ENCODE peak calls at places on chromosomes 13 and 19, in nine cellular contexts. B, Q, W, G, J, I, F, P and X are unnamed samples. For H3K4me1 and H3K27me3, the result is how much of the 10 kb centered on the place peaks cover.

GRCh38 chr19:2338055-2338615 is 9.7 kb downstream of the SPPL2B start:
- DNase-seq in G (no peak), F (no peak), Q (no peak), B (no peak), W (no peak), J (no peak), P (no peak), I (no peak), X (no peak)

GRCh38 chr13:52450012-52450792 is at the start of gene VPS36:
- DNase-seq in P (peak), G (peak), W (peak), I (peak), B (peak), J (peak), F (peak), Q (peak), X (peak)

GRCh38 chr13:24627864-24628418 is 52.3 kb upstream of the ATP12A start:
- DNase-seq in Q (no peak), F (no peak), I (no peak), W (no peak), P (no peak), B (no peak), J (no peak), G (no peak), X (no peak)

GRCh38 chr19:15129856-15130580 is 22.8 kb downstream of the SYDE1 start:
- DNase-seq in B (no peak), I (no peak), J (no peak), Q (no peak), F (no peak), P (no peak), G (peak), W (no peak), X (peak)

GRCh38 chr13:79741006-79741405 is 260.1 kb downstream of the NDFIP2 start:
- DNase-seq in W (no peak), P (no peak), J (no peak), G (no peak), F (no peak), Q (peak), I (no peak), B (peak), X (peak)

GRCh38 chr19:45492627-45493470 is 4.0 kb downstream of the RTN2 start:
- DNase-seq in P (no peak), G (peak), J (peak), B (peak), F (no peak), I (no peak), W (no peak), Q (peak), X (peak)

GRCh38 chr13:59277106-59277505 is 886.6 kb downstream of the DIAPH3 start:
- DNase-seq in Q (no peak), G (no peak), W (no peak), J (no peak), B (no peak), I (no peak), P (no peak), F (no peak), X (no peak)

GRCh38 chr13:99654076-99654475 is 152.8 kb downstream of the TM9SF2 start:
- DNase-seq in Q (no peak), G (no peak), P (no peak), F (no peak), I (no peak), B (no peak), J (no peak), W (no peak), X (no peak)

GRCh38 chr19:10603084-10603872 is 16.2 kb upstream of the AP1M2 start:
- DNase-seq in Q (no peak), P (peak), F (peak), J (peak), G (peak), I (peak), W (no peak), B (no peak), X (no peak)

GRCh38 chr13:29067306-29067945 is 247.3 kb downstream of the MTUS2 start:
- DNase-seq in J (no peak), Q (no peak), B (no peak), I (no peak), P (no peak), W (no peak), G (no peak), F (no peak), X (no peak)

GRCh38 chr19:56905616-56906015 is 65.1 kb upstream of the PEG3 start:
- DNase-seq in B (no peak), Q (no peak), I (no peak), F (no peak), W (no peak), J (no peak), G (no peak), P (no peak), X (no peak)

GRCh38 chr13:43083750-43084149 is 60.4 kb downstream of the DNAJC15 start:
- DNase-seq in B (no peak), W (no peak), Q (no peak), J (no peak), I (no peak), P (no peak), F (no peak), G (no peak), X (no peak)

GRCh38 chr13:43089912-43090498 is 66.6 kb downstream of the DNAJC15 start:
- DNase-seq in J (no peak), G (no peak), Q (no peak), W (no peak), B (no peak), P (no peak), F (no peak), I (no peak), X (no peak)

GRCh38 chr13:43085545-43085944 is 62.2 kb downstream of the DNAJC15 start:
- DNase-seq in G (no peak), I (no peak), W (no peak), Q (peak), F (no peak), P (no peak), J (no peak), B (peak), X (no peak)

DNA sequence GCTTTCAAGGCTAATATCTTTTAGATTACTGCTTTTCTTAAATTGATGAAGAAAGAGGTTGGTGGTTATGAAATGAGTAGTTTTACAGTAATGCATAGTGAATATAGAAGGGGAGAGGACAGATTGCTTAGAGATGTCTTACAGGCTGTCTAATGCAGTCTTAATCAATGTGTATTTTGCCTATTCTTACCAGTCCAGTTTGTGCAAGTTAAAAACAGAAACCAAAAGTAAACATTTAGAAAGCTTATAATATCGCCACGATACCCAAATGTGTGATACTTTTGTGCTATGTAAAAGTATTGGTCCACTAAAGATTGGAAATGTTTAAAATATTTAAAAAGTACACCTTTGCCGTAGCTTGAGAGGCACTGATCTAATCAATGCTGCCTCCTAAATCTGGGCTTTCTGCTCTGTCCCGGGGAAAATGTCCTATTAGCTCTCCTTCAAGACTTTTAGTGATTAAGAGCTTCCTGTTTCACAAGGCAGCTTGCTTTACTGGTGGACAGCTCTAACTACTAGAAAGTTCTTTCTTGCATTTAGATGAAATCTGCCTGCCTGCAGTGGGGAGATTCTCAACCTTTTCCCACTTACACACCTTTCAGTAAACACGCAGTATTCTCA is 64.7 kb downstream of the DNAJC15 start:
- DNase-seq in J (no peak), G (no peak), Q (peak), W (no peak), I (no peak), F (no peak), P (no peak), B (peak), X (no peak)
- H3K4me3 ChIP-seq in J (no peak), G (peak), Q (peak), W (no peak), I (peak), F (no peak), P (peak), B (peak), X (no peak)

DNA sequence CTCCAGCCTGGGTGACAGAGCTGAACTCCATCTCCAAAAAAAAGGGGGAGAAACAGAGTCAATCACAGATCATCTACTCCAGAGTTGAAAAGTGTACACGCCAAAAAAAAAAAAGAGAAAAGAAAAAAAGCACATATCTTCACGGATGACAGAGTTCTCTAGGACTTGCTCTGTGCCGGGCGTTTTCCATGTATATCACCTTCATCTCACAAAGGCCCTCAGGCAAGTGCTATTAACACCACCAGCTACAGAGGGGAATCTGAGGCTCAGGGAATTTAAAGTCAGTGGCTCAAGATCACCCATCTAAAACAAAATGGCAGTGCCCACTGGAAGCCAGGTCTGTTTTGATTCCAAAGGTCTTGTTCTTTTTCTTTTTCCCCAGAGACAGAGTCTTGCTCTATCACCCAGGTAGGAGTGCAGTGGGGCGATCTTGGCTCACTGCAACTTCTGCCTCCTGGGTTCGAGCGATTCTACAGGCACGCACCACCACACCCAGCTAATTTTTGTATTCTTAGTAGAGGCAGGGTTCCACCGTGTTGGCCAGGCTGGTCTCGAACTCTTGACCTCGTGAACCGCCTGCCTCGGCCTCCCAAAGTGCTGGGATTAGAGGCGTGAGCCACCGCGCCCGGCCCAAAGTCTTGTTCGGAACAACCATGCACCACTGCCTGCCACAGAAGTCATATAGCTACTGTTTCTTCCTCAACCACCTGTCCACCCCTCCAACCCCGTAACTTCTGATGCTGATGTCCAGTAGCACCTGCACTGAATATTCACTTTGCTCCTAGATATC is 42.2 kb downstream of the SAE1 start:
- DNase-seq in J (no peak), F (no peak), G (no peak), Q (no peak), I (no peak), B (no peak), W (no peak), P (no peak), X (no peak)
- H3K4me1 ChIP-seq in J (under half), F (under half), G (under half), Q (under half), I (under half), B (under half), W (under half), P (under half), X (under half)

GRCh38 chr19:35863018-35863417 is 5.4 kb upstream of the APLP1 start:
- DNase-seq in J (no peak), P (no peak), W (no peak), I (no peak), F (no peak), B (no peak), G (no peak), Q (no peak), X (no peak)
- H3K27me3 ChIP-seq in J (under half), P (under half), W (under half), I (under half), F (under half), B (under half), G (under half), Q (half or more), X (under half)

DNA sequence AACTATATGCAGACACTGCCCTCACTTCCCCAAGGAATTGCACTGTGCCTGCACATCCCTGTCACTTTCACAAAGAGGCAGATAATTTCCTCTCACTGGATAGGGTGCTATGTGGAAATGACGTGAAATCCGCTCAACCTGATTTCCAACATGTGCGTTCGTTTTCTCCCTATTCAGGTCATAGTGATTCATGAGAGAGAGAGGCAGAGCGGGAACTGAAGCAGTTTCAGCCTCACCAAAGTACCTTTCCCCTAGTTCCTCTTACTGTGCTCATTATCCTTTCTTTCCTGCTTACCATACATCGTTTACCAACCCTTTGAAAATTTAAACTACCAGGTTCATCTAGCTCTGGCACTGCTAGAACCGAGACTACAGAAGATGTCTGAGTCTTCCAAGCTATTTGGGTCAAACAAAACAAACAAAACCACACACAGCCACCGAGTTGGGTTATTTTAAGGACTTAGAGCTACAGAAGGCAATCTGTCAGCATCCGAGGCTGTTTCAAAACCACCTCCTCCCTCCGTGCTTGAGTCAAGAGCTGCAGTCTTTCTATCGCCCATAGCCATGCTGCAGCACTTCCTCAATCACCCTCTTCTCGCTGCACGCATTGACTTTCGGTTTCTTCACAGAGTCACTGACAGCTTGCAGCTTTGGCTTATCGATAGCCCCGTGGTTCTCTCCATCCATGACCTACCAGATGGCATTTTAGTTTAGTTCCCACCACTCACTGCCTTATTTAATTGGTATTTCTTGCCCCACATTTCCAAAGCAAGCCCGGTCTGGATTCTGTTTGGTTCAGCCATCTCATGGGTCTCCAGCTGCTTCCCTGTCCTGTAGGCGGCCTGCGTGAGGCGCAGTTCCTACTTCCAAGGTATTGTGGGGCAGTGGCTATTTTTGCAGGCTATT is 1395.8 kb downstream of the EFNB2 start:
- DNase-seq in F (peak), Q (peak), G (peak), I (peak), J (no peak), W (no peak), B (no peak), P (peak), X (peak)
- H3K4me3 ChIP-seq in F (peak), Q (peak), G (peak), I (peak), J (no peak), W (no peak), B (no peak), P (peak), X (peak)

GRCh38 chr13:94309997-94310842 is 169.3 kb downstream of the DCT start:
- DNase-seq in I (no peak), B (peak), F (no peak), J (no peak), Q (peak), P (no peak), G (no peak), W (no peak), X (no peak)
- H3K4me1 ChIP-seq in I (under half), B (under half), F (under half), J (under half), Q (under half), P (under half), G (under half), W (under half), X (under half)

DNA sequence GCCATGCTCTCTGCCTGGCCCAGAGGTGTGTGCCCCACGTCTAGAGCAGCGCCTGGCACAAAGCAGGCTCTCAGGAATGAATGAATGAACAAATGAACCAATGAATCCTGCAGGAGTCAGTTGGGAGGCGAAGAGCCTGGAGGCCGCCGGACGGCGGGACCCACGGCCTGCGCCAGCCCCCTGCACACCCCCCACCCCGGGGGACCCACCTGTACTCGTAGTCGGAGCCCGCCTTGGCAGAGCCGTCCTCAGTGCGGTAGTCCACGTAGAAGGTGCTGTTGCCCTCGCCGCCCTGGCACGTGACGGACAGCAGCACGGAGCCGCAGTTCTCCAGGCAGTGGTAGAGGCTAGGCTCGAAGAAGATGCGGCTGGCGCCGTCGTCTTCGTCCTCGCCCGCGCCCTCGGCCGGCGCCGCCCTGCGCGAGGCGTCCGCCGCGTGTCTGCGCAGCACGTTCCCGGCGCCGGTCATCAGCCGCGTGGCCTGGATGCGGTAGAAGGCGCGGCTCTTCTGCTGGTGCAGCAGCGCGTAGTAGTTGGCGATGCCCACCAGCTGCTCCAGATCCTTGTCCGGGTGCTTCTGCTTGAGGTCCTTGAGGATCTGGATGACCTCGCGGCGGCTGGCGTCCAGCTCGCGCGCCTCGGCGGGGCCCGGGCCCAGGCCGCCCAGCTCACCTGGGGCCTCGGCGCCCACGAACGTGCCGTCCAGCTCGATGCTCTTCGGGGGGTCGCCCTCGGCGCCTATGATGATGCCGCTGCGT is 14.8 kb downstream of the SLC8A2 start:
- DNase-seq in Q (no peak), F (no peak), J (no peak), B (peak), G (no peak), I (no peak), W (no peak), P (no peak), X (no peak)
- H3K27me3 ChIP-seq in Q (half or more), F (under half), J (under half), B (half or more), G (under half), I (under half), W (under half), P (under half), X (under half)

GRCh38 chr13:77009011-77009410 is 17.1 kb downstream of the CLN5 start:
- DNase-seq in B (no peak), G (no peak), I (no peak), J (no peak), F (no peak), W (no peak), P (no peak), Q (peak), X (no peak)
- H3K4me3 ChIP-seq in B (no peak), G (no peak), I (no peak), J (no peak), F (no peak), W (no peak), P (no peak), Q (no peak), X (no peak)

DNA sequence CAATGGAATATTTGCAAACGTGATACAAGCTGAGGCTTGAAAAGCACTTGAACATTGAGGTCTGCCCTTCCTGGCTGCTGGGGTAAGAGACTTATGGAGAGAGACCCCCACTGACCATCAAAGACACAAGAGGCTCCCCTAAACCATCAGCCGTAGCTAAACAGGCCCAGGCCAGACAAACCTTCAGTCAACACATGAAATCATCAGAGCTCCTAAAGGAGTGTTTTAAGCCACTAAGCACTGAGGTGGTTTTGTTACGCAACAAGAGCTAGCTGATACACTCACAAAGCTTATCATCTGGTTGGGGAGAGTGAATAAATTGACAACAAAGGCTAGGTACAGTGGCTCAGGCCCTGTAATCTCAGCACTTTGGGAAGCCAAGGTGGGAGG is 110.4 kb downstream of the ZNF557 start:
- DNase-seq in I (no peak), F (no peak), G (no peak), Q (no peak), B (no peak), W (no peak), J (no peak), P (no peak), X (no peak)
- H3K4me1 ChIP-seq in I (under half), F (under half), G (under half), Q (under half), B (under half), W (under half), J (under half), P (under half), X (under half)

GRCh38 chr19:5434351-5434917 is 20.8 kb upstream of the ZNRF4 start:
- DNase-seq in W (no peak), Q (no peak), F (no peak), I (no peak), J (no peak), P (no peak), G (no peak), B (peak), X (no peak)

GRCh38 chr19:5435642-5436017 is 19.6 kb upstream of the ZNRF4 start:
- DNase-seq in F (no peak), W (no peak), Q (no peak), P (no peak), J (no peak), G (no peak), B (peak), I (no peak), X (no peak)

GRCh38 chr19:5434970-5435641 is 20.1 kb upstream of the ZNRF4 start:
- DNase-seq in G (no peak), F (no peak), Q (peak), J (no peak), W (no peak), P (no peak), B (peak), I (no peak), X (no peak)

GRCh38 chr19:5436948-5437306 is 18.3 kb upstream of the ZNRF4 start:
- DNase-seq in Q (no peak), W (no peak), I (no peak), F (no peak), J (no peak), P (no peak), B (no peak), G (no peak), X (no peak)

DNA sequence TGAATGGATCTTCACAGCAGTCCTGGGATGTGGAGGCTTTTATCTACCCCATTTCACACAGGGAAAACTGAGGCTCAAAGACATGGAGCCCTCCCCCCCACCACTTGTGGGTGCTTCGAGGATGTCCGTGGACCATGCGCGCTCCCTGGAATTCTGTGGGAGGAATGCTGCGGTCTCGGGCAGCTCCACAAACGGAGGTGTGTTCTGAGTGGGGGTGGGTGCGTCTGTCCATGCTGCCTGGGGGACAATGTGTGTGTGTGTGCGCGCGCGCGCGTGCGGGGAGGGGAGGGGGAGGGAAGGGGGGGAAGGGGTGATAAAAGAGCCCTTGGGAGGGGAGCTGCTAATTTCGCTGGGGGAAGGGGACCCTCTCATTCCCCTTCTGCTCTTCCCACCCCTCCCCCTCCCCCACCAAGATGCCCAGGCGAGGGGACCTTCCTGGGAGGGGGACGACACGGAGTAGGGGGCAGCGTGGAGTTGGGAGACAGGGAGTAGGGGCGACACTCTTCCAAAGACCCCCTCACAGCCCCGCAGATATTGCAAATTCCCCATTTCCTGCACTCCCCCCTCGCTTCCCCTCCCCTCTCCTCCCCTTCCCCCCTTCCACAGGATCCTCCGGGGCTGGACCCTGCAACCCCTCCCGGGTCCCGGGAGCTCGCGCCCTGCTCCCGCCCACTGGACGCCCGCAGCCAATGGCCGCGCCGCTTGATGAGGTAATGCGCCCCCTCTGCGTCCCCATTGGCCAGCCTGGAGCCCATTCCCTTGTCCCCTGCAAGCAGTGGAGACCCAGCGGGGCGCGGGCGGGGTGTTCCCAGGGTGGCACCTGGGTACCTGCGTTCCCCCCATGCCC is 18.9 kb upstream of the ZNRF4 start:
- DNase-seq in J (peak), Q (peak), I (no peak), F (no peak), G (no peak), B (peak), W (peak), P (no peak), X (peak)
- H3K27me3 ChIP-seq in J (under half), Q (under half), I (under half), F (under half), G (under half), B (under half), W (under half), P (under half), X (under half)